ENCODE peak calls at places on chromosomes 16 and 17, in eight cellular contexts. H, B, M, X, G, P, A and Z are unnamed samples.

GRCh38 chr17:10295728-10296343 is 77.0 kb downstream of the MYH13 start:
- DNase-seq in H (peak; percentile 77), B (peak; percentile 1), M (no peak), X (no peak), G (no peak), P (peak; percentile 54), A (peak; percentile 80), Z (peak; percentile 63)

GRCh38 chr17:70137451-70138230 is 31.7 kb upstream of the KCNJ2 start:
- DNase-seq in H (no peak), B (no peak), M (peak; percentile 22), X (no peak), G (peak; percentile 93), P (peak; percentile 43), A (no peak), Z (peak; percentile 74)

GRCh38 chr17:68238894-68239293 is 8.9 kb upstream of the AMZ2 start:
- DNase-seq in H (no peak), B (no peak), M (no peak), X (no peak), G (no peak), P (no peak), A (no peak), Z (no peak)

GRCh38 chr17:64499805-64500486 is 3.1 kb upstream of the POLG2 start:
- DNase-seq in H (peak; percentile 11), B (no peak), M (no peak), X (no peak), G (no peak), P (no peak), A (no peak), Z (no peak)

GRCh38 chr17:77905766-77906165 is 52.7 kb upstream of the TNRC6C start:
- DNase-seq in H (no peak), B (no peak), M (no peak), X (no peak), G (no peak), P (peak; percentile 13), A (no peak), Z (no peak)

GRCh38 chr16:8866118-8866883 is 2.5 kb downstream of the CARHSP1 start:
- DNase-seq in H (no peak), B (no peak), M (no peak), X (no peak), G (no peak), P (peak; percentile 84), A (no peak), Z (no peak)

GRCh38 chr16:11877374-11877773 is 26.0 kb upstream of the RSL1D1 start:
- DNase-seq in H (no peak), B (no peak), M (no peak), X (no peak), G (no peak), P (no peak), A (no peak), Z (no peak)

GRCh38 chr16:89764711-89765201 is 43.4 kb downstream of the ZNF276 start:
- DNase-seq in H (peak; percentile 98), B (no peak), M (no peak), X (peak; percentile 23), G (no peak), P (no peak), A (no peak), Z (peak; percentile 90)

GRCh38 chr16:50372611-50373344 is 4.0 kb upstream of the BRD7 start:
- DNase-seq in H (no peak), B (peak; percentile 38), M (no peak), X (no peak), G (no peak), P (no peak), A (no peak), Z (no peak)